ENCODE peak calls at places on chromosomes 1 and 21, in four cellular contexts. N is A549, U is K562, K is HepG2. Q is an unnamed sample.
A peak's percentile ranks its signal among the peaks of the same experiment; 100 is the strongest.

GRCh38 chr1:10431065-10431730 is 965 bp downstream of the CENPS start:
- DNase-seq in K (no peak), U (peak; percentile 28), N (no peak), Q (peak; percentile 60)

GRCh38 chr21:28818663-28819278 is 173.9 kb downstream of the LTN1 start:
- DNase-seq in U (no peak), K (no peak), N (no peak), Q (no peak)

GRCh38 chr1:20139776-20140612 is 871 bp downstream of the PLA2G2F start:
- DNase-seq in U (no peak), N (no peak), K (no peak), Q (no peak)

GRCh38 chr1:219324629-219325367 is 151.1 kb downstream of the LYPLAL1 start:
- DNase-seq in N (peak; percentile 13), K (no peak), U (no peak), Q (peak; percentile 64)

GRCh38 chr21:45938811-45939520 is 42.6 kb upstream of the COL6A1 start:
- DNase-seq in U (no peak), K (no peak), N (no peak), Q (no peak)

GRCh38 chr1:182761396-182762395 is 27.9 kb upstream of the NPL start:
- DNase-seq in N (no peak), U (no peak), K (no peak), Q (no peak)

GRCh38 chr21:43362306-43362927 is 64.5 kb downstream of the SIK1 start:
- DNase-seq in N (no peak), U (no peak), K (no peak), Q (peak; percentile 52)

GRCh38 chr1:114181356-114181755 is 27.7 kb upstream of the SYT6 start:
- DNase-seq in K (no peak), N (no peak), U (no peak), Q (no peak)

GRCh38 chr1:27752372-27752771 is 20.6 kb upstream of the STX12 start:
- DNase-seq in U (no peak), N (no peak), K (no peak), Q (no peak)

GRCh38 chr21:27796106-27796505 is 829.2 kb upstream of the ADAMTS5 start:
- DNase-seq in K (no peak), U (no peak), N (no peak), Q (no peak)

GRCh38 chr1:35454616-35455015 is 102.6 kb downstream of the KIAA0319L start:
- DNase-seq in U (no peak), N (no peak), K (peak; percentile 23), Q (peak; percentile 75)

GRCh38 chr1:25195835-25196234 is 36.5 kb downstream of the SYF2 start:
- DNase-seq in U (no peak), K (no peak), N (no peak), Q (no peak)

GRCh38 chr1:208668991-208669390 is 424.8 kb upstream of the PLXNA2 start:
- DNase-seq in U (no peak), N (no peak), K (no peak), Q (peak; percentile 4)

GRCh38 chr1:10525208-10525607 is 50.5 kb downstream of the PEX14 start:
- DNase-seq in U (no peak), K (no peak), N (no peak), Q (no peak)

GRCh38 chr1:45862008-45862407 is 58.6 kb downstream of the MAST2 start:
- DNase-seq in N (no peak), U (no peak), K (no peak), Q (no peak)

GRCh38 chr1:185701650-185702049 is 32.5 kb upstream of the HMCN1 start:
- DNase-seq in U (no peak), N (no peak), K (no peak), Q (no peak)

GRCh38 chr1:62593825-62594394 is 3.4 kb upstream of the ANGPTL3 start:
- DNase-seq in K (no peak), U (no peak), N (no peak), Q (no peak)

GRCh38 chr1:155125946-155126493 is 1.7 kb upstream of the EFNA1 start:
- DNase-seq in U (no peak), N (no peak), K (peak; percentile 88), Q (no peak)

GRCh38 chr1:100187912-100188311 is 9.9 kb upstream of the LRRC39 start:
- DNase-seq in N (no peak), U (no peak), K (peak; percentile 17), Q (no peak)

DNA sequence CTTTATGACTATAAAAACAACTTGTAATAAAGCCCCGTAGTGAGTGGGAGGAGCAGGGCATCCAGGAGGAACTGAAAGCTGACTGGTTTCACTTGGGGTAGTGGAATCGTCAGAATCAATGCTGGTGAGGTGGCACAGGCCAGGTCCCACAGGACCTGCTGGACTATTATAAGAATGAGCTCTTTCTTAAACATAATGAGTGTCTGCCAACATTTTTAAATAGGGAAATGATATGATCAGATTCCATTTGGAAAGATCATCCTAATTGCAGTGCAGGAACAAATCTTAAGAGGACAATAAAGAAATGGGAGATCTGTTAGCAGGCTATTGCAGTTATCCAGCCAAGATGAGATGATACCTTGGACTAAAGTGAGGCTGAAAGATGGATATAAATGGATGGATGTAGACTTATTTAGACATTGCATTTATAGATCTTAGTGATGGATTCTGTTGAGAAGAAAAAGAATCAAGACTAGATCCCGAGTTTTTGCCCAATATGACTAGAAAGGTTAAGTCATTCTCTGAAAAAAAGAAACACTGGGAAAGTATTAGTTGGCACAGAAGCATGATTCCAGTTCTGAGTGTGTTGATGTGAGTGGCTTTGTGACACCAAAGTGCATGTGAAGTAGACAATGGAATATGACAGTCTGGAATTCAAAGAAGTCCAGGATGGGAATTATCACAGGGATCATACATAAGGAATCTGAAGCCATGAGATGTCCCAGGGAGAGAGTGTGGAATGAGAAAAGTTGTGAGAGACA is 153.3 kb upstream of the SGIP1 start:
- DNase-seq in K (no peak), U (no peak), N (no peak), Q (peak; percentile 83)
- TF ChIP-seq MAX in K (no peak), U (no peak), N (no peak), Q (no peak)

DNA sequence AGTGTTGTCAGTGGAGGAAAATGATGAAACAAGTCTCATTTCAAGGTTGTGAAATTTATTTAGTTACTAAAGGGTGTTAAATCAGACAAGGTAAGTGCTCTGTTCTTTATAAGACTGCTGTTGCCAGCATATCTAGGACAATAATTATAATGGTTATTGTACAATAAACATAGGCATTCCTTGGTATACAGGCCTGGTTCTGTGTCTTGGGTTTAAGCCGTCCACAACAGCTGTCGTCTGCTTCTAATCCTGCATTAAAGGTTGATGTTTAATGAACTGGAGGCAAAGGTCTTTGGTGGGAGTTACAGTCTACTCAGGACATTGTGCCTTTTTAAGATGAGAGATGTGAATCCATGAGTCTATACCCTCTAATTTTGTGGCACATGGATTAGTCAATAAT is 23.4 kb upstream of the FMO4 start:
- DNase-seq in N (no peak), U (no peak), K (no peak), Q (no peak)
- TF ChIP-seq MYC in N (no peak), U (no peak), K (no peak), Q (no peak)

GRCh38 chr1:207396360-207396759 is 57.8 kb upstream of the CR2 start:
- DNase-seq in K (no peak), U (no peak), N (no peak), Q (no peak)

GRCh38 chr1:207393610-207394009 is 60.5 kb upstream of the CR2 start:
- DNase-seq in U (no peak), N (no peak), K (no peak), Q (no peak)

GRCh38 chr1:207398986-207399385 is 55.1 kb upstream of the CR2 start:
- DNase-seq in U (no peak), N (no peak), K (no peak), Q (no peak)

GRCh38 chr1:207401578-207401977 is 52.5 kb upstream of the CR2 start:
- DNase-seq in K (no peak), U (no peak), N (no peak), Q (no peak)

DNA sequence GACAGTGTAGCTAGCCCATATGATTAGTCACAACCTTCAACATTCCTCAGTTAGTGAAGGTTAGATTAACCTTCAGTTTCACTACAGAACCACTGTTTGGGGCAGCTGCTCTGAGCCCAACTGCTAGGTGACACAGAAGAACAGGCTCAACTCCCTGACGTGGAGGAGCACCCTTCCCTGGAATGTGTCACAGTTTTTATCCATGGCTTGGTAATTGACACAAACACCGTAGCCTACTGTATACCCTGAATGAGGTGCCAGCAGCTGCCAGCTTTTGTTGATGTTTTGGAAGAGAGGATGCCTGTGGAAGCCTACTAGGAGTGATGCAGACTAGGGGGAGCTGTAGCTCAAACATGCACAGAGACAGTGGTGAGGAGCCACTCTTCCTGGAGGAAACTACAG is 56.6 kb upstream of the CR2 start:
- DNase-seq in U (no peak), N (no peak), K (no peak), Q (no peak)
- TF ChIP-seq CTCF in U (peak; percentile 17), N (no peak), K (no peak), Q (no peak)

DNA sequence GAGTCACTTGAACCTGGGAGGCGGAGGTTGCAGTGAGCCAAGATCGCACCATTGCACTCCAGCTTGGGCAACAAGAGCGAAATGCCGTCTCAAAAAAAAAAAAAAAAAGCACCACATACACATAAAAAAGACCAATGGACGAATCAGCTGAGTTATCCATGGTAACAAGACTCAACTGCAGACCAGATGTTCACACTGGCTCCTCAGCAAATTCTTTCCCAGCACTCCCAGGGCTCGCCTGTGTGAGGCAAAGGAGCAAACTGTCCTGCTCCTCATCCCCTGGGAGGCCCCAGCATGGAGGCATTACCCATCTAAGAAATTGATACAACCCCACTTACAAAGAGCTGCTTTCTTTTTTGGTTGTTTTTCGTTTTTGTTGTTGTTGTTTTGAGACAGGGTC is 3.1 kb downstream of the TMEM234 start:
- DNase-seq in K (no peak), U (no peak), N (no peak), Q (no peak)
- TF ChIP-seq MAX in K (no peak), U (no peak), N (no peak), Q (no peak)

GRCh38 chr1:203038217-203038741 is 12.0 kb downstream of the PPFIA4 start:
- DNase-seq in N (peak; percentile 45), U (no peak), K (no peak), Q (peak; percentile 38)
- TF ChIP-seq MYC in N (no peak), U (no peak), K (no peak), Q (no peak)